ENCODE peak calls at places on chromosomes 1 and 21, in nine cellular contexts. Z is LoVo; U is activated naive CD4-positive, alpha-beta T cell treated with Interleukin-2 at 50 U/mL for 16 hours; H is astrocyte of the hippocampus; B is NCI-H226; O is activated T-cell treated with anti-CD3 and anti-CD28 coated beads, Interleukin-2, amount 50 U/mL, for 1 hour; G is activated CD4-positive, alpha-beta T cell treated with anti-CD3 and anti-CD28 coated beads, Interleukin-2, amount 10 ng/mL, durations not matched to agents 7 days and 5 days; A is amniotic stem cell; T is stimulated activated CD8-positive, alpha-beta memory T cell treated with anti-CD3 and anti-CD28 coated beads, Interleukin-15, amount 100 ng/mL, for 24 hours. Q is an unnamed sample.

GRCh38 chr1:108617008-108617723 is 43.7 kb downstream of the HENMT1 start:
- DNase-seq in Z (no peak), U (no peak), H (no peak), B (no peak), O (no peak), G (no peak), A (no peak), T (no peak), Q (peak)

GRCh38 chr1:186325239-186325638 is 49.8 kb downstream of the TPR start:
- DNase-seq in Z (no peak), U (no peak), H (peak), B (no peak), O (no peak), G (peak), A (no peak), T (no peak), Q (no peak)

GRCh38 chr21:32403201-32403701 is 9.3 kb upstream of the EVA1C start:
- DNase-seq in Z (peak), U (peak), H (peak), B (peak), O (peak), G (peak), A (peak), T (no peak), Q (peak)

GRCh38 chr21:38448619-38449186 is 49.6 kb downstream of the ERG start:
- DNase-seq in Z (no peak), U (no peak), H (no peak), B (no peak), O (no peak), G (no peak), A (no peak), T (no peak), Q (no peak)

GRCh38 chr1:52142220-52143153 is 598 bp downstream of the ZFYVE9 start:
- DNase-seq in Z (no peak), U (peak), H (peak), B (peak), O (no peak), G (peak), A (no peak), T (peak), Q (peak)

GRCh38 chr1:109198745-109199144 is 15.0 kb upstream of the SARS1 start:
- DNase-seq in Z (no peak), U (no peak), H (peak), B (peak), O (no peak), G (no peak), A (no peak), T (no peak), Q (no peak)

GRCh38 chr1:194342484-194343262 is 1156.3 kb upstream of the B3GALT2 start:
- DNase-seq in Z (no peak), U (no peak), H (no peak), B (no peak), O (no peak), G (no peak), A (no peak), T (no peak), Q (no peak)

GRCh38 chr1:116488052-116488451 is 82.8 kb downstream of the CD58 start:
- DNase-seq in Z (no peak), U (no peak), H (no peak), B (no peak), O (no peak), G (no peak), A (no peak), T (no peak), Q (no peak)

GRCh38 chr1:209421186-209421585 is 162.3 kb upstream of the CAMK1G start:
- DNase-seq in Z (no peak), U (no peak), H (no peak), B (no peak), O (no peak), G (no peak), A (no peak), T (no peak), Q (no peak)

GRCh38 chr1:15207031-15207828 is 39.8 kb upstream of the FHAD1 start:
- DNase-seq in Z (no peak), U (no peak), H (peak), B (no peak), O (no peak), G (no peak), A (no peak), T (no peak), Q (no peak)

GRCh38 chr1:81414417-81415087 is 386.2 kb upstream of the ADGRL2 start:
- DNase-seq in Z (peak), U (no peak), H (no peak), B (no peak), O (no peak), G (peak), A (no peak), T (no peak), Q (no peak)

GRCh38 chr1:58816747-58817221 is 32.9 kb upstream of the JUN start:
- DNase-seq in Z (no peak), U (no peak), H (no peak), B (no peak), O (no peak), G (no peak), A (no peak), T (no peak), Q (no peak)

GRCh38 chr1:42926235-42926869 is 32.3 kb downstream of the SLC2A1 start:
- DNase-seq in Z (no peak), U (no peak), H (no peak), B (no peak), O (no peak), G (no peak), A (no peak), T (no peak), Q (no peak)

GRCh38 chr1:96309783-96310182 is 411.8 kb upstream of the PTBP2 start:
- DNase-seq in Z (no peak), U (no peak), H (peak), B (peak), O (no peak), G (no peak), A (no peak), T (no peak), Q (no peak)

GRCh38 chr1:12580054-12580887 is 37.7 kb downstream of the DHRS3 start:
- DNase-seq in Z (no peak), U (no peak), H (peak), B (no peak), O (no peak), G (no peak), A (no peak), T (no peak), Q (no peak)

GRCh38 chr1:32701951-32702598 is 495 bp downstream of the SYNC start:
- DNase-seq in Z (no peak), U (no peak), H (peak), B (no peak), O (no peak), G (no peak), A (no peak), T (no peak), Q (no peak)

GRCh38 chr1:37277366-37277765 is 197.0 kb upstream of the ZC3H12A start:
- DNase-seq in Z (no peak), U (no peak), H (no peak), B (no peak), O (no peak), G (no peak), A (no peak), T (no peak), Q (no peak)

GRCh38 chr1:234495231-234495990 is 16.4 kb upstream of the TARBP1 start:
- DNase-seq in Z (no peak), U (no peak), H (peak), B (peak), O (no peak), G (no peak), A (peak), T (no peak), Q (no peak)

GRCh38 chr1:63082754-63083153 is 239.6 kb upstream of the FOXD3 start:
- DNase-seq in Z (no peak), U (no peak), H (no peak), B (no peak), O (no peak), G (no peak), A (no peak), T (no peak), Q (no peak)

GRCh38 chr21:40689816-40690215 is 157.1 kb downstream of the DSCAM start:
- DNase-seq in Z (no peak), U (no peak), H (no peak), B (no peak), O (no peak), G (no peak), A (no peak), T (no peak), Q (no peak)

GRCh38 chr1:48718116-48718630 is 58.5 kb downstream of the BEND5 start:
- DNase-seq in Z (no peak), U (no peak), H (peak), B (no peak), O (no peak), G (no peak), A (no peak), T (no peak), Q (no peak)

GRCh38 chr1:117171900-117172501 is 38.7 kb downstream of the VTCN1 start:
- DNase-seq in Z (no peak), U (no peak), H (peak), B (peak), O (no peak), G (no peak), A (no peak), T (no peak), Q (no peak)

GRCh38 chr1:106746448-106747085 is 309.9 kb upstream of the PRMT6 start:
- DNase-seq in Z (no peak), U (no peak), H (peak), B (no peak), O (no peak), G (no peak), A (no peak), T (no peak), Q (peak)

GRCh38 chr1:21293537-21294265 is 3.4 kb upstream of the ECE1 start:
- DNase-seq in Z (no peak), U (peak), H (no peak), B (no peak), O (peak), G (peak), A (no peak), T (peak), Q (no peak)

GRCh38 chr1:221162352-221162751 is 283.1 kb downstream of the HLX start:
- DNase-seq in Z (no peak), U (no peak), H (no peak), B (no peak), O (no peak), G (no peak), A (no peak), T (no peak), Q (no peak)